ENCODE peak calls at places on chromosomes 7 and 10, in five cellular contexts. One of them, this sample, is unnamed.

GRCh38 chr7:5549096-5549896 is 125.7 kb upstream of the TNRC18 start:
- DNase-seq in HCT116: peak; percentile 87
- DNase-seq in endothelial cell of umbilical vein: peak; percentile 38
- DNase-seq in IMR-90: peak; percentile 75
- DNase-seq in astrocyte: peak; percentile 62
- DNase-seq in this sample: peak; percentile 77

GRCh38 chr7:143331179-143331825 is 15.4 kb downstream of the CLCN1 start:
- DNase-seq in endothelial cell of umbilical vein: no peak
- DNase-seq in IMR-90: peak; percentile 96
- DNase-seq in HCT116: no peak
- DNase-seq in astrocyte: peak; percentile 86
- DNase-seq in this sample: peak; percentile 97

GRCh38 chr7:146961617-146962016 is 845.0 kb downstream of the CNTNAP2 start:
- DNase-seq in IMR-90: no peak
- DNase-seq in astrocyte: peak; percentile 90
- DNase-seq in endothelial cell of umbilical vein: no peak
- DNase-seq in HCT116: no peak
- DNase-seq in this sample: peak; percentile 76

GRCh38 chr7:101854084-101854865 is 36.8 kb downstream of the CUX1 start:
- DNase-seq in HCT116: no peak
- DNase-seq in astrocyte: no peak
- DNase-seq in IMR-90: no peak
- DNase-seq in endothelial cell of umbilical vein: no peak
- DNase-seq in this sample: no peak

GRCh38 chr7:36514289-36515243 is 124.9 kb downstream of the ANLN start:
- DNase-seq in astrocyte: no peak
- DNase-seq in HCT116: no peak
- DNase-seq in endothelial cell of umbilical vein: no peak
- DNase-seq in IMR-90: no peak
- DNase-seq in this sample: no peak

GRCh38 chr7:151086802-151087246 is 549 bp downstream of the AGAP3 start:
- DNase-seq in HCT116: no peak
- DNase-seq in endothelial cell of umbilical vein: no peak
- DNase-seq in astrocyte: no peak
- DNase-seq in IMR-90: no peak
- DNase-seq in this sample: peak; percentile 37

GRCh38 chr7:16123117-16123770 is 298.1 kb downstream of the CRPPA start:
- DNase-seq in HCT116: no peak
- DNase-seq in endothelial cell of umbilical vein: no peak
- DNase-seq in IMR-90: no peak
- DNase-seq in astrocyte: no peak
- DNase-seq in this sample: no peak

GRCh38 chr10:48927198-48927597 is 12.4 kb downstream of the LRRC18 start:
- DNase-seq in astrocyte: no peak
- DNase-seq in IMR-90: no peak
- DNase-seq in endothelial cell of umbilical vein: no peak
- DNase-seq in HCT116: no peak
- DNase-seq in this sample: no peak

GRCh38 chr7:29815181-29816105 is 9.1 kb downstream of the WIPF3 start:
- DNase-seq in endothelial cell of umbilical vein: no peak
- DNase-seq in IMR-90: no peak
- DNase-seq in astrocyte: no peak
- DNase-seq in HCT116: no peak
- DNase-seq in this sample: no peak

GRCh38 chr7:130293521-130293920 is 560 bp downstream of the CPA4 start:
- DNase-seq in IMR-90: no peak
- DNase-seq in astrocyte: no peak
- DNase-seq in HCT116: no peak
- DNase-seq in endothelial cell of umbilical vein: no peak
- DNase-seq in this sample: no peak

GRCh38 chr7:154915600-154915999 is 87.3 kb downstream of the PAXIP1 start:
- DNase-seq in IMR-90: no peak
- DNase-seq in astrocyte: no peak
- DNase-seq in endothelial cell of umbilical vein: no peak
- DNase-seq in HCT116: no peak
- DNase-seq in this sample: no peak

GRCh38 chr7:142804715-142805114 is 33.9 kb downstream of the PRSS2 start:
- DNase-seq in IMR-90: no peak
- DNase-seq in HCT116: no peak
- DNase-seq in astrocyte: no peak
- DNase-seq in endothelial cell of umbilical vein: no peak
- DNase-seq in this sample: no peak

GRCh38 chr10:91880310-91880709 is 29.0 kb downstream of the FGFBP3 start:
- DNase-seq in endothelial cell of umbilical vein: no peak
- DNase-seq in astrocyte: no peak
- DNase-seq in HCT116: no peak
- DNase-seq in IMR-90: no peak
- DNase-seq in this sample: no peak

GRCh38 chr7:132551928-132552327 is 24.3 kb downstream of the PLXNA4 start:
- DNase-seq in IMR-90: no peak
- DNase-seq in HCT116: no peak
- DNase-seq in endothelial cell of umbilical vein: no peak
- DNase-seq in astrocyte: no peak
- DNase-seq in this sample: no peak

GRCh38 chr10:52146766-52147165 is 167.3 kb upstream of the DKK1 start:
- DNase-seq in HCT116: no peak
- DNase-seq in IMR-90: peak; percentile 59
- DNase-seq in astrocyte: no peak
- DNase-seq in endothelial cell of umbilical vein: no peak
- DNase-seq in this sample: no peak

GRCh38 chr7:9028012-9028411 is 594.6 kb downstream of the NXPH1 start:
- DNase-seq in HCT116: no peak
- DNase-seq in IMR-90: no peak
- DNase-seq in astrocyte: no peak
- DNase-seq in endothelial cell of umbilical vein: no peak
- DNase-seq in this sample: no peak

GRCh38 chr10:132631348-132631735 is 93.8 kb downstream of the INPP5A start:
- DNase-seq in HCT116: no peak
- DNase-seq in endothelial cell of umbilical vein: no peak
- DNase-seq in IMR-90: no peak
- DNase-seq in astrocyte: peak; percentile 16
- DNase-seq in this sample: peak; percentile 67

GRCh38 chr10:78199759-78200158 is 166.1 kb downstream of the RPS24 start:
- DNase-seq in IMR-90: no peak
- DNase-seq in HCT116: no peak
- DNase-seq in astrocyte: no peak
- DNase-seq in endothelial cell of umbilical vein: no peak
- DNase-seq in this sample: no peak

GRCh38 chr10:72730462-72730861 is 38.5 kb downstream of the MCU start:
- DNase-seq in HCT116: no peak
- DNase-seq in endothelial cell of umbilical vein: no peak
- DNase-seq in IMR-90: peak; percentile 83
- DNase-seq in astrocyte: peak; percentile 35
- DNase-seq in this sample: peak; percentile 40

GRCh38 chr7:2934984-2935740 is 91.1 kb upstream of the GNA12 start:
- DNase-seq in endothelial cell of umbilical vein: no peak
- DNase-seq in astrocyte: no peak
- DNase-seq in HCT116: no peak
- DNase-seq in IMR-90: no peak
- DNase-seq in this sample: no peak

GRCh38 chr7:158486919-158487318 is 100.7 kb downstream of the PTPRN2 start:
- DNase-seq in IMR-90: no peak
- DNase-seq in astrocyte: no peak
- DNase-seq in endothelial cell of umbilical vein: no peak
- DNase-seq in HCT116: no peak
- DNase-seq in this sample: no peak

GRCh38 chr10:131046194-131046593 is 265.3 kb downstream of the TCERG1L start:
- DNase-seq in HCT116: no peak
- DNase-seq in astrocyte: no peak
- DNase-seq in endothelial cell of umbilical vein: no peak
- DNase-seq in IMR-90: no peak
- DNase-seq in this sample: no peak

GRCh38 chr10:36256905-36257304 is 614.8 kb upstream of the FZD8 start:
- DNase-seq in IMR-90: peak; percentile 41
- DNase-seq in endothelial cell of umbilical vein: no peak
- DNase-seq in astrocyte: peak; percentile 60
- DNase-seq in HCT116: no peak
- DNase-seq in this sample: peak; percentile 42

GRCh38 chr10:133332936-133333699 is 3.6 kb downstream of the CALY start:
- DNase-seq in HCT116: no peak
- DNase-seq in endothelial cell of umbilical vein: no peak
- DNase-seq in astrocyte: no peak
- DNase-seq in IMR-90: no peak
- DNase-seq in this sample: no peak

GRCh38 chr7:131346885-131347592 is 19.4 kb downstream of the MKLN1 start:
- DNase-seq in endothelial cell of umbilical vein: no peak
- DNase-seq in HCT116: no peak
- DNase-seq in astrocyte: no peak
- DNase-seq in IMR-90: no peak
- DNase-seq in this sample: no peak

GRCh38 chr7:105388373-105389089 is at the start of gene SRPK2:
- DNase-seq in astrocyte: peak; percentile 16
- DNase-seq in endothelial cell of umbilical vein: peak; percentile 69
- DNase-seq in IMR-90: peak; percentile 31
- DNase-seq in HCT116: no peak
- DNase-seq in this sample: peak; percentile 53

GRCh38 chr10:12195603-12196506 is at the start of the genes CDC123 and NUDT5:
- DNase-seq in IMR-90: peak; percentile 88
- DNase-seq in HCT116: peak; percentile 82
- DNase-seq in astrocyte: peak; percentile 85
- DNase-seq in endothelial cell of umbilical vein: peak; percentile 85
- DNase-seq in this sample: peak; percentile 90

GRCh38 chr10:12195281-12195602 is 449 bp downstream of the NUDT5 start:
- DNase-seq in astrocyte: no peak
- DNase-seq in endothelial cell of umbilical vein: no peak
- DNase-seq in IMR-90: no peak
- DNase-seq in HCT116: no peak
- DNase-seq in this sample: no peak

GRCh38 chr10:12194752-12195271 is 879 bp downstream of the NUDT5 start:
- DNase-seq in endothelial cell of umbilical vein: peak; percentile 50
- DNase-seq in HCT116: no peak
- DNase-seq in IMR-90: peak; percentile 31
- DNase-seq in astrocyte: peak; percentile 12
- DNase-seq in this sample: peak; percentile 55

GRCh38 chr10:12191715-12192114 is 4.0 kb downstream of the NUDT5 start:
- DNase-seq in IMR-90: no peak
- DNase-seq in astrocyte: no peak
- DNase-seq in endothelial cell of umbilical vein: peak; percentile 11
- DNase-seq in HCT116: no peak
- DNase-seq in this sample: no peak

GRCh38 chr10:12193193-12193592 is 2.5 kb downstream of the NUDT5 start:
- DNase-seq in HCT116: no peak
- DNase-seq in astrocyte: peak; percentile 46
- DNase-seq in IMR-90: peak; percentile 71
- DNase-seq in endothelial cell of umbilical vein: no peak
- DNase-seq in this sample: peak; percentile 51
- H3K36me3 ChIP-seq in HCT116: peaks cover 13% of the 10 kb centered on the region
- H3K36me3 ChIP-seq in astrocyte: no peaks in the 10 kb centered on the region
- H3K36me3 ChIP-seq in IMR-90: peaks cover 4% of the 10 kb centered on the region
- H3K36me3 ChIP-seq in endothelial cell of umbilical vein: no peaks in the 10 kb centered on the region
- H3K36me3 ChIP-seq in this sample: peaks cover 1% of the 10 kb centered on the region

DNA sequence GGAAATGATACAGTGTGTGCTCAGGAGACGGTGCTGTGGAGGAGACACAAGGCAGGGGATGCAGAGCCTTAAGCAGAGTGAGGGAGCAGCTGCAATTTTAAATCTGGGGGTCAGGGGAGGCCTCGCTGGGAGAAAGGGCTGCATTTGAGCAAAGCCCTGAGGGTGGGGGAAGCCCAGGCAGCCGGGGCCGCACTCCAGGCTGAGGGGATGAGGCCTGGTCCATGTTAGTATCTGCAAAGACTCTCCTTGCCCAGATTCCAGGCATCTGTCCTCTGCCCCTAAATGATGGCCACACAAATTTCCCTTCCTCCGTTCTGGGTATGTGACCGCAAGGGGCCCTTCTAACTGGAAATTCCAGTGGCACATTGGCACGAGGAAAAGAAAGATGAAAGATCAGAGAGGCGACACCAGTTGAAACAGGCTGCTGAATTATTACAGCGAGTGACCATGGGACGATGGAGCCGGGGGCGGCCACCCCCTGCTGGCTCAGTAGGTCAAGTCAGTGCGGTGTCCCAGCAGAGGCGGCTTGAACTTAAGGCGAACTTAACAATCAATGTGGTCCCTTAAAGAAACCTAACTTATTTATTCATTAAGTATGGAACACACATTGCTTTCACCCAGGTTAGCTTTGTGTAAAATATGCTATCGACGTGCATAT is 62.3 kb upstream of the KAT6B start:
- DNase-seq in endothelial cell of umbilical vein: no peak
- DNase-seq in IMR-90: no peak
- DNase-seq in HCT116: no peak
- DNase-seq in astrocyte: no peak
- DNase-seq in this sample: no peak
- H2AFZ ChIP-seq in endothelial cell of umbilical vein: no peak overlapping the region
- H2AFZ ChIP-seq in IMR-90: no peak overlapping the region
- H2AFZ ChIP-seq in HCT116: no peak overlapping the region
- H2AFZ ChIP-seq in astrocyte: no peak overlapping the region
- H2AFZ ChIP-seq in this sample: no peak overlapping the region

GRCh38 chr7:92761391-92762098 is 74.8 kb downstream of the CDK6 start:
- DNase-seq in HCT116: no peak
- DNase-seq in astrocyte: no peak
- DNase-seq in endothelial cell of umbilical vein: no peak
- DNase-seq in IMR-90: no peak
- DNase-seq in this sample: no peak

GRCh38 chr7:92766461-92767003 is 69.8 kb downstream of the CDK6 start:
- DNase-seq in astrocyte: peak; percentile 70
- DNase-seq in endothelial cell of umbilical vein: peak; percentile 47
- DNase-seq in IMR-90: peak; percentile 57
- DNase-seq in HCT116: no peak
- DNase-seq in this sample: peak; percentile 39

GRCh38 chr7:92765725-92766124 is 70.6 kb downstream of the CDK6 start:
- DNase-seq in endothelial cell of umbilical vein: no peak
- DNase-seq in astrocyte: peak; percentile 88
- DNase-seq in IMR-90: peak; percentile 88
- DNase-seq in HCT116: peak; percentile 66
- DNase-seq in this sample: peak; percentile 91

GRCh38 chr7:92763636-92764423 is 72.5 kb downstream of the CDK6 start:
- DNase-seq in HCT116: peak; percentile 90
- DNase-seq in IMR-90: peak; percentile 81
- DNase-seq in astrocyte: peak; percentile 89
- DNase-seq in endothelial cell of umbilical vein: peak; percentile 27
- DNase-seq in this sample: peak; percentile 91

GRCh38 chr7:92762853-92763252 is 73.5 kb downstream of the CDK6 start:
- DNase-seq in astrocyte: no peak
- DNase-seq in HCT116: no peak
- DNase-seq in IMR-90: no peak
- DNase-seq in endothelial cell of umbilical vein: no peak
- DNase-seq in this sample: peak; percentile 41
- H3K36me3 ChIP-seq in astrocyte: no peaks in the 10 kb centered on the region
- H3K36me3 ChIP-seq in HCT116: no peaks in the 10 kb centered on the region
- H3K36me3 ChIP-seq in IMR-90: peaks cover 3% of the 10 kb centered on the region
- H3K36me3 ChIP-seq in endothelial cell of umbilical vein: no peaks in the 10 kb centered on the region
- H3K36me3 ChIP-seq in this sample: no peaks in the 10 kb centered on the region

DNA sequence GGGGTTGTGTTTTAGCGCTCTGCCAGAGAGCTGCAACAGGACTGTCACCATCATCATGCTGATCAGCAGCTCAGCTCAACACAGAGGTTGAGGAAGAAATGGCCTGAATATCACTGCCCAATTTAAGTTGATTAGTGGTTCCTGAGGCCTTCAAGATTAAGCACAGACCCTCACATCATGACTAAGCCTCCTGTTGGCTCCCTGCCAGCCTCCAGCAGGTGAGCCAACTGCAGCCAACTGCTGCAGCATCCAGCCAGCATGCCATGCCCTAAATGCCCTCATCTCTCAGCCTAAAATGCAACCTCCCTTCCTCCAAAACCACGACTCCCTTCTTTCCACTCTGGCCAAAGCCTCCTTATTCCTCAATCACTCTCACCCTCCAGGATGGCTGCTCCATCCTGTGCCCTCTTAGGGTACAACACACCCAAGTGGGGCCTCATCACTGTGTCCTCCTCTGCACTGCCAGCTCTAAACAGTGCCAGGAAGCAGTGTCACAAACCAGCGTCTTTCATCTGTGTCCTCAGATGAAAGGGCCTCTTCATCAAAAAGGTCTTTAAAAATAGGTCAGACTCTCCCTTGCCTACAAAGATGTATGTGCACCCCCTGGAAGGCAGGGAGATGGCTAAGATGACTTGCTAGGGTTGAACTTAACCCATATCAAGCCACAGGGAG is 259.3 kb downstream of the ZEB1 start:
- DNase-seq in endothelial cell of umbilical vein: no peak
- DNase-seq in HCT116: no peak
- DNase-seq in astrocyte: no peak
- DNase-seq in IMR-90: no peak
- DNase-seq in this sample: no peak
- H2AFZ ChIP-seq in endothelial cell of umbilical vein: no peak overlapping the region
- H2AFZ ChIP-seq in HCT116: no peak overlapping the region
- H2AFZ ChIP-seq in astrocyte: no peak overlapping the region
- H2AFZ ChIP-seq in IMR-90: no peak overlapping the region
- H2AFZ ChIP-seq in this sample: no peak overlapping the region